ENCODE peak calls at places on chromosomes 13 and 19, in six cellular contexts. H is H1, N is K562, K is HCT116, E is HepG2, B is GM12878. T is an unnamed sample.

GRCh38 chr19:57110592-57111328 is 9.0 kb upstream of the USP29 start:
- DNase-seq in H (no peak), N (no peak), K (no peak), E (no peak), B (no peak), T (no peak)

GRCh38 chr19:16892868-16893685 is 4.3 kb downstream of the F2RL3 start:
- DNase-seq in H (no peak), N (no peak), K (no peak), E (no peak), B (no peak), T (no peak)

GRCh38 chr13:29810898-29811297 is 39.5 kb downstream of the UBL3 start:
- DNase-seq in H (no peak), N (no peak), K (no peak), E (no peak), B (no peak), T (no peak)

GRCh38 chr13:74767031-74767430 is 632.8 kb upstream of the KLF12 start:
- DNase-seq in H (no peak), N (no peak), K (no peak), E (no peak), B (no peak), T (no peak)

GRCh38 chr19:2495130-2495641 is 19.3 kb downstream of the GADD45B start:
- DNase-seq in H (no peak), N (no peak), K (no peak), E (no peak), B (no peak), T (peak)

GRCh38 chr13:109729031-109729870 is 57.1 kb downstream of the IRS2 start:
- DNase-seq in H (no peak), N (no peak), K (no peak), E (no peak), B (no peak), T (peak)

GRCh38 chr19:38473201-38473600 is 39.7 kb downstream of the RYR1 start:
- DNase-seq in H (no peak), N (no peak), K (no peak), E (no peak), B (no peak), T (no peak)

GRCh38 chr19:34962945-34963530 is 991 bp downstream of the ZNF792 start:
- DNase-seq in H (no peak), N (peak), K (no peak), E (no peak), B (no peak), T (peak)

GRCh38 chr13:61413572-61413971 is 2.1 kb downstream of the PCDH20 start:
- DNase-seq in H (peak), N (no peak), K (no peak), E (no peak), B (no peak), T (peak)
- TF ChIP-seq JUND in H (no peak), N (no peak), K (no peak), E (no peak), B (no peak), T (no peak)

DNA sequence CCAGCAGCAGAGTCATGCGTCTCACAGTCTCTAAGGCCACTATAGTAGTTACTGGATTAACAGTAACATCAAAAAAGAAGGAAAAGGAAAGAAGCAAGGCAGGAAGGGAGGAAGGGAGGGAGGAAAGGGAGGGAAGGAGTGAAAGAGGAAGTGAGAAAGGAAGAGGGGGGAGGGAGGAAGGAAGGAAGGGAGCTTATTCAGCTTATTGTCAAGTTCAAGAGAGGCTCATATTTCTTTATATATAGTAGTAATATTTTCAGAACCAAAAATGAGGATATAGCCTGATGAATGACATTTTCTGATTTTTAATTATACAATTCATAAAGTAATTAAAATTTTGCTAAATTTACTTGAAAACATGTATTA is 17.7 kb upstream of the RUBCNL start:
- DNase-seq in H (no peak), N (no peak), K (no peak), E (no peak), B (no peak), T (no peak)
- H3K27ac ChIP-seq in H (no peak), N (no peak), K (no peak), E (no peak), B (no peak), T (no peak)

DNA sequence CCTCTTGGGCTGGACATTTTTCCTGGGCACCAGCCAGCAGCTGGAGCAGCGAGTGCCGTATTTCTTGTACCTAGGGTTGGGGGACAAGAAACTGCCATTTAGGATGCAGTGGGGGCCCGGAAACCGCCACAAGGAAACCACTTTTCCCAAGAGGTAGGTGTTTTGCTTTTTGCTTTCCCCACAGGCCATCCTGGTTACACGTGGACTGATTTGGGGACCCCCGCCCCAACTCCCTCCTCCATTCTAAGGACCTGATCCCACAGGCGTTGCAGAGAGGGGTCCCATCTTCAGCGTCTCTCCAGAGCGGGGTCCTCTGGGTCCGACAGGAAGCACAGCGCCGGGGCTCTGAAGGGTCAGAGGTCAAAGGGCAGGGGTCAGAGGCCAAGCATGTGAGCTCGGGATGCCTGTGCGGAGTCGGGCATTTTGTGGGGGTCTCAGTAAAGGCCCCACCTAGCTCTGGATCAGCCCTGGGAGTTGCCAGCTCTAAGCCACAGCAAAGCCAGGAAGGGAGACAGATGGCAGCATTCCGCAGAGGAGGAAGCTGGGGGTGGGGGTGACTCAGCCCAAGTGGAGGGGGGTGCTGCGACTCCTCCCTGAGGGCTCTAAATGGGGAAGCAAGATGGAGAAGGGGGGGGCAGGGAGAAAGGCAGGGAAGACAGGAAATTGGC is 4.3 kb downstream of the ZGLP1 start:
- DNase-seq in H (no peak), N (no peak), K (no peak), E (no peak), B (no peak), T (no peak)
- TF ChIP-seq JUND in H (no peak), N (peak), K (no peak), E (no peak), B (no peak), T (no peak)

DNA sequence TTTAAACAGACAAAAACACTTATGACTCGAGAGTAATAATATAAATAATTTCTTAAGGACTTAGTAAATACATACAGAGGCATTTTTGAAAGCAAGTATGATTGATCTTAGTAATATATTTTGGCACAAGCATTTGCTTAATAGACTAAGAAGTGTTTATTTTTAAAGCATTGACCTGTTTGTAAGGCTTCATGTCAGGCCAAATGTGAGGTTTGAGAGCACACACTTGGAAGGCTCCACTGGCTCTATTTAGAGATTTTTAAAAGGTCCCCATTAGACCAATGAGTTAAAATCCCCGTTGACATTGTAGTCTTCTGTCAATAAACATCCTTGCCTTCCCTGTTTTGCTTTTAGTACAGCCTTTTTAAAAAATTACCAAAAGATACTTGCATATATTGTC is 50.4 kb downstream of the ATP8A2 start:
- DNase-seq in H (no peak), N (no peak), K (no peak), E (no peak), B (no peak), T (no peak)
- H3K27ac ChIP-seq in H (no peak), N (no peak), K (no peak), E (no peak), B (no peak), T (no peak)

GRCh38 chr19:4707956-4708650 is 15.5 kb downstream of the DPP9 start:
- DNase-seq in H (no peak), N (no peak), K (no peak), E (no peak), B (no peak), T (no peak)
- TF ChIP-seq JUND in H (no peak), N (no peak), K (no peak), E (no peak), B (no peak), T (no peak)

GRCh38 chr19:12800344-12800732 is 1.3 kb downstream of the PRDX2 start:
- DNase-seq in H (no peak), N (no peak), K (no peak), E (no peak), B (no peak), T (no peak)
- H3K27ac ChIP-seq in H (no peak), N (peak), K (peak), E (peak), B (no peak), T (no peak)

GRCh38 chr13:101013245-101013644 is 338.6 kb upstream of the TMTC4 start:
- DNase-seq in H (no peak), N (no peak), K (no peak), E (no peak), B (no peak), T (no peak)
- TF ChIP-seq JUND in H (no peak), N (no peak), K (no peak), E (no peak), B (no peak), T (no peak)

GRCh38 chr19:7636317-7636690 is 606 bp upstream of the STXBP2 start:
- DNase-seq in H (no peak), N (no peak), K (no peak), E (no peak), B (no peak), T (no peak)

GRCh38 chr19:7635670-7636069 is 1.2 kb upstream of the STXBP2 start:
- DNase-seq in H (no peak), N (no peak), K (no peak), E (no peak), B (no peak), T (no peak)

GRCh38 chr19:7638802-7639465 is 2.0 kb downstream of the STXBP2 start:
- DNase-seq in H (no peak), N (no peak), K (no peak), E (no peak), B (no peak), T (no peak)

GRCh38 chr19:7636691-7637373 is at the start of gene STXBP2:
- DNase-seq in H (peak), N (peak), K (peak), E (peak), B (peak), T (peak)

DNA sequence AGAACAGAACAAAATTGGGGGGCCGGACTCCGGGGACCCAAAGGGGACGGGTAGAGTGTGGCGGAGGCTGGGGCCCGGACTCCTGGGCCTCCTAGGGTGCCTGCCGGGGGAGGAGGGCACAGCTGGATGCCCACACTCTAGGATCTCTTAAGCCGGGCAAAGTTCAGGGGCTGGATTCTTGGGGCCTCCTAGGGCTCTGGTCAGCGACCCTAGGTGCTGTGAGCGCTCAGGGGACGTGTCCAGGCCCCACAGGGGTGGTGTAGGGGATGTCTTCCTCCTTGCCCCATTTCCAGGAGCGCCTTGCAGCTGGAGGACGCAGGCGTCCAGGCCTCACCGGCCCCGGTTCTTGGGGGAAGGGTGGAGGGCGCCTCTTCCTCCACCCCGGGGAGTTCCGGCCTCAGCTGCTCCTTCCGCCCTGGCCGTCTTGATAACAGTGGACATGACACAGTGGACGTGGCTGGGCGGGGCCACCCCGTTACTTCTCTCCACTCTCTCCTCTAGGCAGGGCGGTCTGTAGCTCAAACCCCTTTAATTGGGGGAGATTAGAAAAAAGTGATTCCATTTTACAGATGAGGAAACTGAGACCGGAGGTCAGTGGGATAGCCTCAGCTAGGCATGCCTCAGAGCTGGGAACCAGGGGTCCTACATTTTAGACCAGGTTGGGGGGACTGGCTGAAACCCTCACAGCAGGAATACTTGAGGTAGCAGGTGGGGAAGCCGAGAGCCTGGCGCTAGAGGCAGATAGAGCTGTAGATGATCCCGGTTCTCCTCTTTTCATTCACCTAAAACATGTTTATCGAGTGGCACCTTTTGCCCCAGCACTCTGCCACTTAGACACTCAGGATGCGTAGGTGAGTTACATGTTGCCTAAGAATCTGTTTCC is 705 bp downstream of the STXBP2 start:
- DNase-seq in H (no peak), N (peak), K (no peak), E (no peak), B (no peak), T (no peak)
- H3K27ac ChIP-seq in H (peak), N (peak), K (peak), E (peak), B (peak), T (no peak)

GRCh38 chr19:44948237-44948636 is 2.4 kb downstream of the APOC2 start:
- DNase-seq in H (no peak), N (no peak), K (no peak), E (no peak), B (no peak), T (no peak)

GRCh38 chr19:44947041-44947581 is 1.3 kb downstream of the APOC2 start:
- DNase-seq in H (no peak), N (no peak), K (no peak), E (no peak), B (no peak), T (no peak)

GRCh38 chr19:44942067-44942571 is at the start of gene APOC4:
- DNase-seq in H (no peak), N (peak), K (no peak), E (no peak), B (no peak), T (no peak)

GRCh38 chr19:44939668-44940067 is 2.4 kb upstream of the APOC4 start:
- DNase-seq in H (no peak), N (no peak), K (no peak), E (peak), B (no peak), T (no peak)

GRCh38 chr19:44943801-44944249 is 1.8 kb downstream of the APOC4 start:
- DNase-seq in H (no peak), N (peak), K (no peak), E (no peak), B (no peak), T (no peak)
- TF ChIP-seq JUND in H (no peak), N (peak), K (no peak), E (no peak), B (no peak), T (no peak)

DNA sequence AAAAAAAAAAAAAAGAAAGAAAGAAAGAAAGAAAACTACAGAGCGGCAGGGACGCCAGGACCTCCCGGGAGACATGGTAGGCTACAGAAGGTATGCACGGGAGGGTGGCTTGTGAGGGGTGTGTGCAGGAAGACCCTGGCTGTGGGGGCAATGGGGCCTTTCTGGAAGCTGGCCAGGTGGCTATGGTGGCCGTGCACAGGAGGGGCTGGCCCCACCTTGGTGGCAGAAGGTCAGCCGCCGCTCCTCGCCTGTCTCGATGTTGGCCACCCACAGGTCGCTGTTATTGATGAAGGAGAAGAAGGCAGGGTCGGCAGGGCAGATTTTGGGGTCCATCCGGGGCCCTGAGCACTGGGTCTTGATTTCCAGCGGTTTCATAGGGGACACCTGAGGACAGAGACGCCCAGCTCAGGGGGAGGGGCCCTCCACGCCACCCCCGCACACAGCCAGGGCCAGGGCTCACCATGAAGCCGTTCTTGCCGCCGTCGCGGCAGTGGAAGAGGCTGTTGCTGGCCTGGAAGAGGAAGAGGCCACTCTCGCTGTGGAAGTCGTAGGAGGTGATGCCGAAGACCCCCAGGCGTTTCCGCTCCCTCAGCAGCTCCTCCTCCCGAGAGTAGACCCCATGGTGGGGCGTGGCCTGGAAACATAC is 19.8 kb downstream of the DPP9 start:
- DNase-seq in H (no peak), N (peak), K (no peak), E (no peak), B (no peak), T (no peak)
- H3K27ac ChIP-seq in H (no peak), N (no peak), K (no peak), E (peak), B (no peak), T (no peak)

T was measured in SK-N-SH.